ENCODE peak calls at places on chromosomes 11 and 22, in ten cellular contexts. S is progenitor cell of endocrine pancreas, A is chondrocyte, U is IMR-90, H is neural progenitor cell, Z is body of pancreas, W is AG10803, C is left ventricle myocardium inferior, L is neural crest cell, G is thoracic aorta. R is an unnamed sample.

GRCh38 chr11:109267293-109268095 is 154.5 kb upstream of the C11orf87 start:
- DNase-seq in A (no peak), L (no peak), H (no peak), G (no peak), Z (no peak), W (peak), U (no peak), S (no peak), C (no peak), R (peak)

GRCh38 chr11:65355776-65356393 is 1.3 kb downstream of the TIGD3 start:
- DNase-seq in L (no peak), W (peak), S (no peak), A (peak), U (peak), Z (peak), C (peak), G (no peak), H (peak), R (no peak)

GRCh38 chr11:117942255-117942654 is 13.1 kb upstream of the TMPRSS13 start:
- DNase-seq in H (no peak), U (no peak), L (no peak), A (no peak), S (no peak), Z (no peak), G (no peak), W (no peak), C (no peak), R (no peak)

GRCh38 chr11:65392186-65392829 is 5.9 kb downstream of the FRMD8 start:
- DNase-seq in H (no peak), W (no peak), U (no peak), G (no peak), A (no peak), L (no peak), Z (no peak), C (no peak), S (no peak), R (no peak)

GRCh38 chr11:112968988-112969714 is 7.9 kb downstream of the NCAM1 start:
- DNase-seq in A (no peak), W (peak), Z (no peak), C (no peak), L (no peak), H (no peak), S (no peak), U (no peak), G (no peak), R (peak)

GRCh38 chr22:48609279-48609865 is 1218.3 kb downstream of the BRD1 start:
- DNase-seq in G (no peak), A (no peak), S (no peak), L (no peak), Z (no peak), H (no peak), C (no peak), W (no peak), U (no peak), R (no peak)

GRCh38 chr22:43226368-43226979 is 39.5 kb upstream of the TTLL12 start:
- DNase-seq in U (peak), H (peak), S (no peak), G (no peak), Z (no peak), L (peak), A (no peak), W (peak), C (no peak), R (no peak)

GRCh38 chr11:105793092-105793491 is 183.2 kb downstream of the GRIA4 start:
- DNase-seq in L (no peak), C (no peak), Z (no peak), A (no peak), H (no peak), W (no peak), S (no peak), U (no peak), G (no peak), R (no peak)

GRCh38 chr11:28488336-28488735 is 380.1 kb downstream of the METTL15 start:
- DNase-seq in S (no peak), H (no peak), W (no peak), G (no peak), A (no peak), C (no peak), Z (no peak), U (no peak), L (no peak), R (no peak)

GRCh38 chr11:76660533-76661305 is 9.8 kb downstream of the LRRC32 start:
- DNase-seq in W (no peak), C (no peak), L (no peak), U (no peak), G (no peak), Z (no peak), S (no peak), A (peak), H (no peak), R (no peak)

GRCh38 chr11:16739326-16739875 is 954 bp downstream of the C11orf58 start:
- DNase-seq in G (no peak), L (no peak), H (peak), A (no peak), Z (peak), S (no peak), W (peak), C (no peak), U (peak), R (no peak)

GRCh38 chr22:45503071-45503815 is 560 bp downstream of the FBLN1 start:
- DNase-seq in W (no peak), Z (no peak), S (no peak), L (no peak), A (peak), C (no peak), H (peak), U (no peak), G (no peak), R (no peak)

GRCh38 chr11:19508166-19508565 is 204.5 kb upstream of the NAV2 start:
- DNase-seq in G (no peak), H (no peak), Z (no peak), W (no peak), U (peak), A (no peak), C (no peak), S (no peak), L (no peak), R (no peak)

GRCh38 chr11:60775420-60775961 is 9.6 kb upstream of the MS4A10 start:
- DNase-seq in S (peak), Z (peak), L (peak), H (peak), G (peak), U (peak), C (peak), W (peak), A (peak), R (peak)

GRCh38 chr11:38460901-38461300 is 1862.9 kb upstream of the RAG2 start:
- DNase-seq in L (no peak), S (no peak), C (peak), H (no peak), Z (peak), U (peak), W (no peak), A (no peak), G (no peak), R (peak)

GRCh38 chr22:43923631-43924548 is at the start of gene PNPLA3:
- DNase-seq in C (peak), S (peak), U (peak), Z (peak), L (peak), W (peak), A (no peak), H (peak), G (peak), R (peak)

GRCh38 chr11:113710989-113711388 is 4.9 kb upstream of the TMPRSS5 start:
- DNase-seq in S (no peak), U (no peak), C (no peak), Z (no peak), G (no peak), A (no peak), H (no peak), W (no peak), L (no peak), R (no peak)

GRCh38 chr11:65292866-65293265 is 21.8 kb upstream of the CDC42EP2 start:
- DNase-seq in U (no peak), H (no peak), G (no peak), W (peak), C (no peak), S (no peak), Z (no peak), A (no peak), L (no peak), R (no peak)

GRCh38 chr11:14320020-14320419 is 39.0 kb downstream of the RRAS2 start:
- DNase-seq in W (peak), C (no peak), H (no peak), Z (no peak), A (no peak), G (no peak), S (no peak), L (no peak), U (peak), R (peak)

GRCh38 chr11:45857834-45858492 is 10.7 kb downstream of the CRY2 start:
- DNase-seq in C (peak), S (no peak), L (no peak), A (no peak), G (no peak), Z (peak), U (peak), H (no peak), W (peak), R (peak)

GRCh38 chr11:34379081-34379480 is 21.3 kb upstream of the ABTB2 start:
- DNase-seq in S (no peak), W (no peak), C (no peak), U (peak), G (no peak), Z (no peak), A (no peak), H (no peak), L (no peak), R (no peak)

GRCh38 chr11:26365284-26365683 is 33.4 kb downstream of the ANO3 start:
- DNase-seq in U (no peak), H (no peak), Z (no peak), C (no peak), G (no peak), L (no peak), S (no peak), W (no peak), A (no peak), R (no peak)

GRCh38 chr11:72924568-72925190 is 110.5 kb downstream of the ATG16L2 start:
- DNase-seq in C (no peak), W (peak), Z (peak), G (no peak), A (no peak), L (no peak), H (no peak), S (no peak), U (peak), R (peak)
- TF ChIP-seq CTCF in C (peak), W (peak), Z (peak), G (peak), A (peak), L (peak), H (peak), S (peak), U (peak), R (peak)

GRCh38 chr11:47179655-47179991 is 2.9 kb upstream of the ARFGAP2 start:
- DNase-seq in A (no peak), L (peak), W (peak), G (no peak), C (no peak), H (peak), U (peak), Z (no peak), S (peak), R (no peak)
- TF ChIP-seq CTCF in A (peak), L (peak), W (peak), G (peak), C (peak), H (peak), U (peak), Z (no peak), S (peak), R (peak)

DNA sequence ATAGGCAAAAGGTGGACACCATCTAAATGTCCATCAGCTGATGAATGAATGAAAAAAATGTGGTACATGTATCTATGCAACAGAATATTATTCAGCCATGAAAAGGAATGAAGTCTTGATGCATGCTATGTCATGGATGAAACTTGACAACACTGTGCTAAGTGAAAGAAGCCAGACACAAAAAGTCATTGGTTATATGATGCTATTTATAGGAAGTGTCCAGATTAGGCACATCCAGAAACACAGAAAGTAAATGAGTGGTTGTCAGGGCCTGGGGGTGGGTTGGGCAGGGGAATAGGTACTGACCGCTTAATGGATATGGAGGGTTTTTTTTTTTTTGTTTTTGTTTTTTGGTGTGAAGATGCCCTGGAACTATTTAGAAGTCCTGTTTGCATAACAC is 21.7 kb upstream of the MN1 start:
- DNase-seq in H (no peak), S (no peak), C (no peak), W (no peak), L (no peak), Z (no peak), G (no peak), U (no peak), A (no peak), R (no peak)
- TF ChIP-seq CTCF in H (no peak), S (no peak), C (no peak), W (no peak), L (no peak), Z (no peak), G (no peak), U (no peak), A (no peak), R (no peak)

GRCh38 chr11:91513734-91514133 is 710.9 kb upstream of the FAT3 start:
- DNase-seq in G (no peak), C (no peak), W (no peak), Z (no peak), U (no peak), H (peak), A (no peak), L (no peak), S (no peak), R (no peak)
- TF ChIP-seq CTCF in G (no peak), C (peak), W (no peak), Z (no peak), U (peak), H (peak), A (peak), L (peak), S (peak), R (peak)

DNA sequence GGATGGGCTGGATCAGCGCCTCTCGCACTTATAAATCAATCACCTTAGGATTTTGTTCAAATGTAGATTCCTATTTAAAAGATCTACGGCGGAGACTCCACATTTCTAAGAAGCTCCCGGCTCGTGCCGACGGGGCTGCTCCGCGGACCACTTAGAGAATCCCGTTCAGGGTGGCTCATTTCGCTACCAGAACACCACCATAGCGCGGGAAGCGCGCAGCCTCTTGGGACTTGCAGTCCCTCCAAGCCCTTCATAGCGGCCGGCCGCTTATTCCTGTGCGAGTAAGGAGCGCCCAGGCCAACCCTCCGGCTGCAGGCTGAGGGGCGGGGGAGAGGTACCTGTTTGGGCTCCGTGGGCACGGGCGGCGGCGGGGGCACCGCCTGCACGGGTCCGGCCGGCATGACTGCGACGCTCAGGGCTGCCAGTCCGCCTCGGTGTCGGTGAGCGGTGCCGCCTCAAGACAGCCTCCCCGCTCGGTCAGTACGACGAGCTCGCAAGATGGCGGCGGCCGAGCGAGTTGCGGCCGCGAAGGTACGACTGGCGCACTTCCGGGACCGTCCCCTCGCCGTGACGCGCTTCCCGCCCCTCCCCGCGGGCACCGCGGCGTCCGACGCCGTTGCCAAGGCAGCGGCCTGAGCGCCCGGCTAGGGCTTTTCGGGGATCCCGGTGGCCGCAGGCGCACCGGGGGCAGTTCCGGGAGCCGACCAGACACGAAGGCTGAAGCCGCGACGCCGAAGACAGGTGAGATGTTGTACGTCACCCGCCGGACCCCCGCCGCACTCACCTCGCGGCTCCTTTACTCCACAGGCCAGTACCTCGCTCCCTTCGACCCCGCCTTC is at the start of the genes CCDC157 and SF3A1:
- DNase-seq in L (peak), A (no peak), C (peak), S (peak), U (peak), H (peak), Z (peak), G (peak), W (peak), R (peak)
- TF ChIP-seq CTCF in L (no peak), A (no peak), C (no peak), S (no peak), U (no peak), H (no peak), Z (no peak), G (no peak), W (no peak), R (no peak)

DNA sequence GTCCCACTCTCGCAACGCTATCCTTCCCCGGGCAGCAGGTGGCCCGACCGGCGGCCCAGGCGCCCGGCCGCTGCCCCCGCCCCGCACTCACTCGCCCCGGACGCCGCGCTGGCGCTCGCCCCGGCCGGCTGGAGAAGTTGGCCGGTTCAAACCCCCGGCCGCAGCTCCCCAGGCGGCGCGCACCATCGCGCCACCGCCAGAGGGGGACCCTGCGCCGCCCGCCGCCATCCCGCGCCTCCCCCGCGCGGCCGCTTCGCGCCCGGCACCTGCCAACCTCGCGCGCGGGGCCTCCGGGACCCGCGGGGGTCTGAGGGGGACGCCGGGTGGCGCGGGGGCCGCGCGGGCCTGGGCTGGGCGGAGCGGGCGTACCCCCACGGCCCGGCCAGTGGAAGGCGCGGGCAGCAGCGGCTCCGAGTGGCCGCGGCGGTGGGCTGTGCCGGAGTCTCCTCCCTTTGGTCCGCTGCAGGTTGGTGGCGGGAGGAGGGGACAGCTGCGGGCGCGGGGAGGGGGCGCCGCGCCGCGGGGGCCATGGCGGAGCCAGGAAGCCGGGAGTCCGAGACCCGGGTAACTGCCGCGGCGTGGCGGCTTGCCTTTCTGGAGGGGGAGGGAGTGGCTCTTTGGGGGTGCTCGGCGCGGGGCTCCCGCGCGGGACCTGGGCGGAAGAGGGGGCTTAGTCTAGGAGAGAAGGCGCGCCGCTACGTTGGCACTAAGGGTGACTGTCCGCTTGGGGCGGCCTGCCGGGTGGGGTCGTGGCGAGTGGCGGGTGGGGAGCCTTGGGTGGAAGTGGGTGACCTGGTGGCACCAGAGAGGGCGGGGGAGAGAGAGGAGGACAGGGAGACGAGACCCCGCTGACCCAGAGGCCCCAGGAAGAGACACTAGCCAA is at the start of the genes MPST and TST:
- DNase-seq in C (peak), U (peak), Z (peak), A (no peak), H (peak), S (peak), W (peak), L (peak), G (no peak), R (no peak)
- TF ChIP-seq CTCF in C (peak), U (peak), Z (peak), A (peak), H (peak), S (peak), W (no peak), L (peak), G (peak), R (no peak)

GRCh38 chr11:70575396-70576060 is 177.2 kb downstream of the CTTN start:
- DNase-seq in U (no peak), S (no peak), C (no peak), A (peak), H (no peak), L (no peak), G (no peak), W (no peak), Z (no peak), R (no peak)
- TF ChIP-seq CTCF in U (no peak), S (no peak), C (no peak), A (no peak), H (no peak), L (no peak), G (no peak), W (no peak), Z (no peak), R (no peak)

DNA sequence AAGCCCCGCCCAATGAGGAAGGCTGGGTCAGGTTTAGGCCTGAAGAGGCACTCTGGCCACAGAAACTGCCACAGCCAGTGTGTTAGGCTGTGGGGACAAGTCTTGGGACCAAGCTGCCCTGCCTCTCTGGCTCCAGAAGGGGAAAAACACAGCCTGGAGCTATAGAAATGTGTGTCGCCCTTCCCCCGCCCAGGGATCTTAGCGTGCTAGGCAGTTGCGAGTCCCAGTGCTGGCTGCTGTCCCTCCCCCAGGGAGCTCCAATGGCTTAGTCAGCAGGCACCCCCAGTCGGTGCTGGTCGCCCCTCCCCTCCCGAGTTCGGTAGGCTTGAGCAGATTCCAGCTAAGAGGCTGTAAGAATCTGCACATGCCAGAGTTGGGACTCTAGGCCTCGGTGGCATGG is 99.5 kb upstream of the API5 start:
- DNase-seq in L (no peak), W (no peak), A (peak), U (no peak), H (peak), G (no peak), Z (no peak), S (no peak), C (no peak), R (no peak)
- TF ChIP-seq CTCF in L (no peak), W (no peak), A (no peak), U (no peak), H (no peak), G (no peak), Z (no peak), S (no peak), C (no peak), R (no peak)

GRCh38 chr11:2714463-2714800 is 14.6 kb upstream of the KCNQ1OT1 start:
- DNase-seq in G (no peak), W (no peak), U (no peak), L (no peak), A (no peak), H (no peak), C (no peak), Z (no peak), S (no peak), R (no peak)

GRCh38 chr11:2714871-2715270 is 15.1 kb upstream of the KCNQ1OT1 start:
- DNase-seq in G (no peak), S (no peak), L (no peak), H (no peak), U (no peak), A (no peak), C (no peak), W (no peak), Z (no peak), R (no peak)

GRCh38 chr11:2717561-2717960 is 17.8 kb upstream of the KCNQ1OT1 start:
- DNase-seq in W (no peak), H (no peak), A (no peak), Z (no peak), C (no peak), S (no peak), U (no peak), L (no peak), G (no peak), R (no peak)

GRCh38 chr11:2715716-2716350 is 16.0 kb upstream of the KCNQ1OT1 start:
- DNase-seq in W (no peak), A (no peak), G (no peak), U (no peak), S (no peak), Z (no peak), L (no peak), H (no peak), C (no peak), R (no peak)

GRCh38 chr11:2716376-2717095 is 16.7 kb upstream of the KCNQ1OT1 start:
- DNase-seq in G (no peak), H (no peak), Z (no peak), W (no peak), A (no peak), C (no peak), U (no peak), L (no peak), S (no peak), R (no peak)
- TF ChIP-seq CTCF in G (no peak), H (no peak), Z (no peak), W (no peak), A (no peak), C (no peak), U (no peak), L (no peak), S (no peak), R (no peak)

R was measured in astrocyte of the cerebellum.